ENCODE peak calls at places on chromosomes 3 and 15, in nine cellular contexts. One of them, this sample, is unnamed.

GRCh38 chr3:56683122-56683817 is at the start of gene TASOR:
- DNase-seq in NCI-H146: peak
- DNase-seq in osteocyte: peak
- DNase-seq in RWPE2: peak
- DNase-seq in NCI-H345: peak
- DNase-seq in stimulated activated CD4-positive, alpha-beta T cell treated with anti-CD3 and anti-CD28 coated beads, TNF-alpha, amount 100 ng/mL, for 4 hours: peak
- DNase-seq in left ventricle myocardium inferior: peak
- DNase-seq in AG09309: peak
- DNase-seq in stimulated activated naive CD8-positive, alpha-beta T cell treated with anti-CD3 and anti-CD28 coated beads, Interleukin-15, Interleukin-2, amounts not matched to agents 100 U/mL and 50 U/mL, for 24 hours: peak
- DNase-seq in this sample: peak

GRCh38 chr3:165343185-165343584 is 147.0 kb upstream of the SLITRK3 start:
- DNase-seq in NCI-H146: no peak
- DNase-seq in osteocyte: no peak
- DNase-seq in RWPE2: no peak
- DNase-seq in NCI-H345: no peak
- DNase-seq in stimulated activated CD4-positive, alpha-beta T cell treated with anti-CD3 and anti-CD28 coated beads, TNF-alpha, amount 100 ng/mL, for 4 hours: no peak
- DNase-seq in left ventricle myocardium inferior: no peak
- DNase-seq in AG09309: no peak
- DNase-seq in stimulated activated naive CD8-positive, alpha-beta T cell treated with anti-CD3 and anti-CD28 coated beads, Interleukin-15, Interleukin-2, amounts not matched to agents 100 U/mL and 50 U/mL, for 24 hours: no peak
- DNase-seq in this sample: no peak

GRCh38 chr3:17585561-17586325 is 156.7 kb downstream of the TBC1D5 start:
- DNase-seq in NCI-H146: no peak
- DNase-seq in osteocyte: no peak
- DNase-seq in RWPE2: no peak
- DNase-seq in NCI-H345: no peak
- DNase-seq in stimulated activated CD4-positive, alpha-beta T cell treated with anti-CD3 and anti-CD28 coated beads, TNF-alpha, amount 100 ng/mL, for 4 hours: no peak
- DNase-seq in left ventricle myocardium inferior: no peak
- DNase-seq in AG09309: no peak
- DNase-seq in stimulated activated naive CD8-positive, alpha-beta T cell treated with anti-CD3 and anti-CD28 coated beads, Interleukin-15, Interleukin-2, amounts not matched to agents 100 U/mL and 50 U/mL, for 24 hours: no peak
- DNase-seq in this sample: no peak

GRCh38 chr3:197953881-197954280 is 3.9 kb downstream of the RPL35A start:
- DNase-seq in NCI-H146: no peak
- DNase-seq in osteocyte: no peak
- DNase-seq in RWPE2: no peak
- DNase-seq in NCI-H345: no peak
- DNase-seq in stimulated activated CD4-positive, alpha-beta T cell treated with anti-CD3 and anti-CD28 coated beads, TNF-alpha, amount 100 ng/mL, for 4 hours: no peak
- DNase-seq in left ventricle myocardium inferior: no peak
- DNase-seq in AG09309: no peak
- DNase-seq in stimulated activated naive CD8-positive, alpha-beta T cell treated with anti-CD3 and anti-CD28 coated beads, Interleukin-15, Interleukin-2, amounts not matched to agents 100 U/mL and 50 U/mL, for 24 hours: no peak
- DNase-seq in this sample: no peak

GRCh38 chr3:25354071-25354470 is 74.0 kb upstream of the RARB start:
- DNase-seq in NCI-H146: no peak
- DNase-seq in osteocyte: no peak
- DNase-seq in RWPE2: no peak
- DNase-seq in NCI-H345: no peak
- DNase-seq in stimulated activated CD4-positive, alpha-beta T cell treated with anti-CD3 and anti-CD28 coated beads, TNF-alpha, amount 100 ng/mL, for 4 hours: no peak
- DNase-seq in left ventricle myocardium inferior: no peak
- DNase-seq in AG09309: peak
- DNase-seq in stimulated activated naive CD8-positive, alpha-beta T cell treated with anti-CD3 and anti-CD28 coated beads, Interleukin-15, Interleukin-2, amounts not matched to agents 100 U/mL and 50 U/mL, for 24 hours: no peak
- DNase-seq in this sample: no peak

GRCh38 chr3:17143893-17144664 is 259.3 kb downstream of the PLCL2 start:
- DNase-seq in NCI-H146: no peak
- DNase-seq in osteocyte: no peak
- DNase-seq in RWPE2: peak
- DNase-seq in NCI-H345: no peak
- DNase-seq in stimulated activated CD4-positive, alpha-beta T cell treated with anti-CD3 and anti-CD28 coated beads, TNF-alpha, amount 100 ng/mL, for 4 hours: no peak
- DNase-seq in left ventricle myocardium inferior: no peak
- DNase-seq in AG09309: no peak
- DNase-seq in stimulated activated naive CD8-positive, alpha-beta T cell treated with anti-CD3 and anti-CD28 coated beads, Interleukin-15, Interleukin-2, amounts not matched to agents 100 U/mL and 50 U/mL, for 24 hours: no peak
- DNase-seq in this sample: no peak

GRCh38 chr3:13133471-13133981 is 60.3 kb upstream of the IQSEC1 start:
- DNase-seq in NCI-H146: no peak
- DNase-seq in osteocyte: peak
- DNase-seq in RWPE2: no peak
- DNase-seq in NCI-H345: no peak
- DNase-seq in stimulated activated CD4-positive, alpha-beta T cell treated with anti-CD3 and anti-CD28 coated beads, TNF-alpha, amount 100 ng/mL, for 4 hours: no peak
- DNase-seq in left ventricle myocardium inferior: no peak
- DNase-seq in AG09309: no peak
- DNase-seq in stimulated activated naive CD8-positive, alpha-beta T cell treated with anti-CD3 and anti-CD28 coated beads, Interleukin-15, Interleukin-2, amounts not matched to agents 100 U/mL and 50 U/mL, for 24 hours: no peak
- DNase-seq in this sample: no peak

GRCh38 chr3:179801263-179801662 is 148.4 kb downstream of the USP13 start:
- DNase-seq in NCI-H146: no peak
- DNase-seq in osteocyte: no peak
- DNase-seq in RWPE2: no peak
- DNase-seq in NCI-H345: no peak
- DNase-seq in stimulated activated CD4-positive, alpha-beta T cell treated with anti-CD3 and anti-CD28 coated beads, TNF-alpha, amount 100 ng/mL, for 4 hours: no peak
- DNase-seq in left ventricle myocardium inferior: no peak
- DNase-seq in AG09309: peak
- DNase-seq in stimulated activated naive CD8-positive, alpha-beta T cell treated with anti-CD3 and anti-CD28 coated beads, Interleukin-15, Interleukin-2, amounts not matched to agents 100 U/mL and 50 U/mL, for 24 hours: no peak
- DNase-seq in this sample: no peak

GRCh38 chr15:83739629-83740028 is 85.7 kb downstream of the ADAMTSL3 start:
- DNase-seq in NCI-H146: no peak
- DNase-seq in osteocyte: no peak
- DNase-seq in RWPE2: no peak
- DNase-seq in NCI-H345: no peak
- DNase-seq in stimulated activated CD4-positive, alpha-beta T cell treated with anti-CD3 and anti-CD28 coated beads, TNF-alpha, amount 100 ng/mL, for 4 hours: no peak
- DNase-seq in left ventricle myocardium inferior: no peak
- DNase-seq in AG09309: no peak
- DNase-seq in stimulated activated naive CD8-positive, alpha-beta T cell treated with anti-CD3 and anti-CD28 coated beads, Interleukin-15, Interleukin-2, amounts not matched to agents 100 U/mL and 50 U/mL, for 24 hours: no peak
- DNase-seq in this sample: no peak

GRCh38 chr3:195698325-195699147 is 22.2 kb upstream of the MUC20 start:
- DNase-seq in NCI-H146: no peak
- DNase-seq in osteocyte: no peak
- DNase-seq in RWPE2: no peak
- DNase-seq in NCI-H345: no peak
- DNase-seq in stimulated activated CD4-positive, alpha-beta T cell treated with anti-CD3 and anti-CD28 coated beads, TNF-alpha, amount 100 ng/mL, for 4 hours: no peak
- DNase-seq in left ventricle myocardium inferior: no peak
- DNase-seq in AG09309: no peak
- DNase-seq in stimulated activated naive CD8-positive, alpha-beta T cell treated with anti-CD3 and anti-CD28 coated beads, Interleukin-15, Interleukin-2, amounts not matched to agents 100 U/mL and 50 U/mL, for 24 hours: no peak
- DNase-seq in this sample: no peak

GRCh38 chr3:182092662-182093262 is 381.0 kb downstream of the SOX2 start:
- DNase-seq in NCI-H146: peak
- DNase-seq in osteocyte: no peak
- DNase-seq in RWPE2: no peak
- DNase-seq in NCI-H345: peak
- DNase-seq in stimulated activated CD4-positive, alpha-beta T cell treated with anti-CD3 and anti-CD28 coated beads, TNF-alpha, amount 100 ng/mL, for 4 hours: no peak
- DNase-seq in left ventricle myocardium inferior: no peak
- DNase-seq in AG09309: no peak
- DNase-seq in stimulated activated naive CD8-positive, alpha-beta T cell treated with anti-CD3 and anti-CD28 coated beads, Interleukin-15, Interleukin-2, amounts not matched to agents 100 U/mL and 50 U/mL, for 24 hours: no peak
- DNase-seq in this sample: no peak

GRCh38 chr15:76330281-76330680 is 6.3 kb upstream of the ISL2 start:
- DNase-seq in NCI-H146: peak
- DNase-seq in osteocyte: peak
- DNase-seq in RWPE2: no peak
- DNase-seq in NCI-H345: no peak
- DNase-seq in stimulated activated CD4-positive, alpha-beta T cell treated with anti-CD3 and anti-CD28 coated beads, TNF-alpha, amount 100 ng/mL, for 4 hours: no peak
- DNase-seq in left ventricle myocardium inferior: no peak
- DNase-seq in AG09309: no peak
- DNase-seq in stimulated activated naive CD8-positive, alpha-beta T cell treated with anti-CD3 and anti-CD28 coated beads, Interleukin-15, Interleukin-2, amounts not matched to agents 100 U/mL and 50 U/mL, for 24 hours: no peak
- DNase-seq in this sample: peak

GRCh38 chr3:148791955-148792354 is 35.7 kb upstream of the CPB1 start:
- DNase-seq in NCI-H146: no peak
- DNase-seq in osteocyte: no peak
- DNase-seq in RWPE2: no peak
- DNase-seq in NCI-H345: no peak
- DNase-seq in stimulated activated CD4-positive, alpha-beta T cell treated with anti-CD3 and anti-CD28 coated beads, TNF-alpha, amount 100 ng/mL, for 4 hours: no peak
- DNase-seq in left ventricle myocardium inferior: no peak
- DNase-seq in AG09309: no peak
- DNase-seq in stimulated activated naive CD8-positive, alpha-beta T cell treated with anti-CD3 and anti-CD28 coated beads, Interleukin-15, Interleukin-2, amounts not matched to agents 100 U/mL and 50 U/mL, for 24 hours: no peak
- DNase-seq in this sample: no peak

GRCh38 chr15:75947117-75947516 is 43.4 kb downstream of the FBXO22 start:
- DNase-seq in NCI-H146: no peak
- DNase-seq in osteocyte: no peak
- DNase-seq in RWPE2: peak
- DNase-seq in NCI-H345: no peak
- DNase-seq in stimulated activated CD4-positive, alpha-beta T cell treated with anti-CD3 and anti-CD28 coated beads, TNF-alpha, amount 100 ng/mL, for 4 hours: no peak
- DNase-seq in left ventricle myocardium inferior: no peak
- DNase-seq in AG09309: peak
- DNase-seq in stimulated activated naive CD8-positive, alpha-beta T cell treated with anti-CD3 and anti-CD28 coated beads, Interleukin-15, Interleukin-2, amounts not matched to agents 100 U/mL and 50 U/mL, for 24 hours: no peak
- DNase-seq in this sample: no peak

GRCh38 chr3:46113608-46114007 is 86.3 kb upstream of the XCR1 start:
- DNase-seq in NCI-H146: no peak
- DNase-seq in osteocyte: no peak
- DNase-seq in RWPE2: no peak
- DNase-seq in NCI-H345: no peak
- DNase-seq in stimulated activated CD4-positive, alpha-beta T cell treated with anti-CD3 and anti-CD28 coated beads, TNF-alpha, amount 100 ng/mL, for 4 hours: no peak
- DNase-seq in left ventricle myocardium inferior: no peak
- DNase-seq in AG09309: no peak
- DNase-seq in stimulated activated naive CD8-positive, alpha-beta T cell treated with anti-CD3 and anti-CD28 coated beads, Interleukin-15, Interleukin-2, amounts not matched to agents 100 U/mL and 50 U/mL, for 24 hours: no peak
- DNase-seq in this sample: no peak

GRCh38 chr15:68888419-68888818 is 41.9 kb upstream of the SPESP1 start:
- DNase-seq in NCI-H146: no peak
- DNase-seq in osteocyte: no peak
- DNase-seq in RWPE2: no peak
- DNase-seq in NCI-H345: no peak
- DNase-seq in stimulated activated CD4-positive, alpha-beta T cell treated with anti-CD3 and anti-CD28 coated beads, TNF-alpha, amount 100 ng/mL, for 4 hours: no peak
- DNase-seq in left ventricle myocardium inferior: no peak
- DNase-seq in AG09309: no peak
- DNase-seq in stimulated activated naive CD8-positive, alpha-beta T cell treated with anti-CD3 and anti-CD28 coated beads, Interleukin-15, Interleukin-2, amounts not matched to agents 100 U/mL and 50 U/mL, for 24 hours: peak
- DNase-seq in this sample: no peak

GRCh38 chr3:160040181-160040580 is 51.5 kb downstream of the IL12A start:
- DNase-seq in NCI-H146: no peak
- DNase-seq in osteocyte: no peak
- DNase-seq in RWPE2: no peak
- DNase-seq in NCI-H345: no peak
- DNase-seq in stimulated activated CD4-positive, alpha-beta T cell treated with anti-CD3 and anti-CD28 coated beads, TNF-alpha, amount 100 ng/mL, for 4 hours: no peak
- DNase-seq in left ventricle myocardium inferior: no peak
- DNase-seq in AG09309: no peak
- DNase-seq in stimulated activated naive CD8-positive, alpha-beta T cell treated with anti-CD3 and anti-CD28 coated beads, Interleukin-15, Interleukin-2, amounts not matched to agents 100 U/mL and 50 U/mL, for 24 hours: no peak
- DNase-seq in this sample: no peak

GRCh38 chr3:137163241-137163916 is 205.6 kb downstream of the IL20RB start:
- DNase-seq in NCI-H146: peak
- DNase-seq in osteocyte: no peak
- DNase-seq in RWPE2: no peak
- DNase-seq in NCI-H345: peak
- DNase-seq in stimulated activated CD4-positive, alpha-beta T cell treated with anti-CD3 and anti-CD28 coated beads, TNF-alpha, amount 100 ng/mL, for 4 hours: no peak
- DNase-seq in left ventricle myocardium inferior: no peak
- DNase-seq in AG09309: no peak
- DNase-seq in stimulated activated naive CD8-positive, alpha-beta T cell treated with anti-CD3 and anti-CD28 coated beads, Interleukin-15, Interleukin-2, amounts not matched to agents 100 U/mL and 50 U/mL, for 24 hours: no peak
- DNase-seq in this sample: peak

GRCh38 chr15:61155741-61156700 is 73.1 kb downstream of the RORA start:
- DNase-seq in NCI-H146: no peak
- DNase-seq in osteocyte: no peak
- DNase-seq in RWPE2: no peak
- DNase-seq in NCI-H345: no peak
- DNase-seq in stimulated activated CD4-positive, alpha-beta T cell treated with anti-CD3 and anti-CD28 coated beads, TNF-alpha, amount 100 ng/mL, for 4 hours: no peak
- DNase-seq in left ventricle myocardium inferior: peak
- DNase-seq in AG09309: no peak
- DNase-seq in stimulated activated naive CD8-positive, alpha-beta T cell treated with anti-CD3 and anti-CD28 coated beads, Interleukin-15, Interleukin-2, amounts not matched to agents 100 U/mL and 50 U/mL, for 24 hours: no peak
- DNase-seq in this sample: peak

GRCh38 chr3:49397470-49397869 is 14.3 kb downstream of the RHOA start:
- DNase-seq in NCI-H146: no peak
- DNase-seq in osteocyte: no peak
- DNase-seq in RWPE2: no peak
- DNase-seq in NCI-H345: no peak
- DNase-seq in stimulated activated CD4-positive, alpha-beta T cell treated with anti-CD3 and anti-CD28 coated beads, TNF-alpha, amount 100 ng/mL, for 4 hours: no peak
- DNase-seq in left ventricle myocardium inferior: no peak
- DNase-seq in AG09309: no peak
- DNase-seq in stimulated activated naive CD8-positive, alpha-beta T cell treated with anti-CD3 and anti-CD28 coated beads, Interleukin-15, Interleukin-2, amounts not matched to agents 100 U/mL and 50 U/mL, for 24 hours: no peak
- DNase-seq in this sample: no peak

GRCh38 chr3:126798521-126798920 is 94.5 kb downstream of the CHCHD6 start:
- DNase-seq in NCI-H146: no peak
- DNase-seq in osteocyte: no peak
- DNase-seq in RWPE2: no peak
- DNase-seq in NCI-H345: no peak
- DNase-seq in stimulated activated CD4-positive, alpha-beta T cell treated with anti-CD3 and anti-CD28 coated beads, TNF-alpha, amount 100 ng/mL, for 4 hours: no peak
- DNase-seq in left ventricle myocardium inferior: no peak
- DNase-seq in AG09309: peak
- DNase-seq in stimulated activated naive CD8-positive, alpha-beta T cell treated with anti-CD3 and anti-CD28 coated beads, Interleukin-15, Interleukin-2, amounts not matched to agents 100 U/mL and 50 U/mL, for 24 hours: no peak
- DNase-seq in this sample: no peak

GRCh38 chr3:94082412-94082937 is 19.6 kb downstream of the NSUN3 start:
- DNase-seq in NCI-H146: peak
- DNase-seq in osteocyte: no peak
- DNase-seq in RWPE2: no peak
- DNase-seq in NCI-H345: peak
- DNase-seq in stimulated activated CD4-positive, alpha-beta T cell treated with anti-CD3 and anti-CD28 coated beads, TNF-alpha, amount 100 ng/mL, for 4 hours: no peak
- DNase-seq in left ventricle myocardium inferior: no peak
- DNase-seq in AG09309: no peak
- DNase-seq in stimulated activated naive CD8-positive, alpha-beta T cell treated with anti-CD3 and anti-CD28 coated beads, Interleukin-15, Interleukin-2, amounts not matched to agents 100 U/mL and 50 U/mL, for 24 hours: no peak
- DNase-seq in this sample: no peak

GRCh38 chr15:52183562-52184173 is 7.5 kb downstream of the GNB5 start:
- DNase-seq in NCI-H146: no peak
- DNase-seq in osteocyte: peak
- DNase-seq in RWPE2: no peak
- DNase-seq in NCI-H345: no peak
- DNase-seq in stimulated activated CD4-positive, alpha-beta T cell treated with anti-CD3 and anti-CD28 coated beads, TNF-alpha, amount 100 ng/mL, for 4 hours: no peak
- DNase-seq in left ventricle myocardium inferior: no peak
- DNase-seq in AG09309: no peak
- DNase-seq in stimulated activated naive CD8-positive, alpha-beta T cell treated with anti-CD3 and anti-CD28 coated beads, Interleukin-15, Interleukin-2, amounts not matched to agents 100 U/mL and 50 U/mL, for 24 hours: peak
- DNase-seq in this sample: no peak

GRCh38 chr3:134640872-134641470 is 9.9 kb downstream of the KY start:
- DNase-seq in NCI-H146: peak
- DNase-seq in osteocyte: peak
- DNase-seq in RWPE2: no peak
- DNase-seq in NCI-H345: peak
- DNase-seq in stimulated activated CD4-positive, alpha-beta T cell treated with anti-CD3 and anti-CD28 coated beads, TNF-alpha, amount 100 ng/mL, for 4 hours: no peak
- DNase-seq in left ventricle myocardium inferior: no peak
- DNase-seq in AG09309: no peak
- DNase-seq in stimulated activated naive CD8-positive, alpha-beta T cell treated with anti-CD3 and anti-CD28 coated beads, Interleukin-15, Interleukin-2, amounts not matched to agents 100 U/mL and 50 U/mL, for 24 hours: no peak
- DNase-seq in this sample: no peak

GRCh38 chr15:71304681-71305080 is 189.4 kb downstream of the THSD4 start:
- DNase-seq in NCI-H146: no peak
- DNase-seq in osteocyte: no peak
- DNase-seq in RWPE2: no peak
- DNase-seq in NCI-H345: no peak
- DNase-seq in stimulated activated CD4-positive, alpha-beta T cell treated with anti-CD3 and anti-CD28 coated beads, TNF-alpha, amount 100 ng/mL, for 4 hours: no peak
- DNase-seq in left ventricle myocardium inferior: no peak
- DNase-seq in AG09309: peak
- DNase-seq in stimulated activated naive CD8-positive, alpha-beta T cell treated with anti-CD3 and anti-CD28 coated beads, Interleukin-15, Interleukin-2, amounts not matched to agents 100 U/mL and 50 U/mL, for 24 hours: no peak
- DNase-seq in this sample: no peak

GRCh38 chr15:42591238-42591936 is 16.0 kb downstream of the STARD9 start:
- DNase-seq in NCI-H146: no peak
- DNase-seq in osteocyte: no peak
- DNase-seq in RWPE2: no peak
- DNase-seq in NCI-H345: no peak
- DNase-seq in stimulated activated CD4-positive, alpha-beta T cell treated with anti-CD3 and anti-CD28 coated beads, TNF-alpha, amount 100 ng/mL, for 4 hours: no peak
- DNase-seq in left ventricle myocardium inferior: no peak
- DNase-seq in AG09309: no peak
- DNase-seq in stimulated activated naive CD8-positive, alpha-beta T cell treated with anti-CD3 and anti-CD28 coated beads, Interleukin-15, Interleukin-2, amounts not matched to agents 100 U/mL and 50 U/mL, for 24 hours: no peak
- DNase-seq in this sample: no peak

GRCh38 chr3:113263020-113263419 is 51.7 kb downstream of the BOC start:
- DNase-seq in NCI-H146: no peak
- DNase-seq in osteocyte: no peak
- DNase-seq in RWPE2: no peak
- DNase-seq in NCI-H345: no peak
- DNase-seq in stimulated activated CD4-positive, alpha-beta T cell treated with anti-CD3 and anti-CD28 coated beads, TNF-alpha, amount 100 ng/mL, for 4 hours: no peak
- DNase-seq in left ventricle myocardium inferior: no peak
- DNase-seq in AG09309: no peak
- DNase-seq in stimulated activated naive CD8-positive, alpha-beta T cell treated with anti-CD3 and anti-CD28 coated beads, Interleukin-15, Interleukin-2, amounts not matched to agents 100 U/mL and 50 U/mL, for 24 hours: no peak
- DNase-seq in this sample: no peak

GRCh38 chr3:45087155-45087554 is 59.0 kb downstream of the CDCP1 start:
- DNase-seq in NCI-H146: no peak
- DNase-seq in osteocyte: no peak
- DNase-seq in RWPE2: no peak
- DNase-seq in NCI-H345: no peak
- DNase-seq in stimulated activated CD4-positive, alpha-beta T cell treated with anti-CD3 and anti-CD28 coated beads, TNF-alpha, amount 100 ng/mL, for 4 hours: no peak
- DNase-seq in left ventricle myocardium inferior: no peak
- DNase-seq in AG09309: no peak
- DNase-seq in stimulated activated naive CD8-positive, alpha-beta T cell treated with anti-CD3 and anti-CD28 coated beads, Interleukin-15, Interleukin-2, amounts not matched to agents 100 U/mL and 50 U/mL, for 24 hours: no peak
- DNase-seq in this sample: no peak

GRCh38 chr3:107222927-107223326 is 154.3 kb upstream of the CCDC54 start:
- DNase-seq in NCI-H146: no peak
- DNase-seq in osteocyte: no peak
- DNase-seq in RWPE2: no peak
- DNase-seq in NCI-H345: no peak
- DNase-seq in stimulated activated CD4-positive, alpha-beta T cell treated with anti-CD3 and anti-CD28 coated beads, TNF-alpha, amount 100 ng/mL, for 4 hours: no peak
- DNase-seq in left ventricle myocardium inferior: no peak
- DNase-seq in AG09309: peak
- DNase-seq in stimulated activated naive CD8-positive, alpha-beta T cell treated with anti-CD3 and anti-CD28 coated beads, Interleukin-15, Interleukin-2, amounts not matched to agents 100 U/mL and 50 U/mL, for 24 hours: no peak
- DNase-seq in this sample: no peak

GRCh38 chr3:47163990-47164848 is at the start of gene SETD2:
- DNase-seq in NCI-H146: peak
- DNase-seq in osteocyte: peak
- DNase-seq in RWPE2: peak
- DNase-seq in NCI-H345: peak
- DNase-seq in stimulated activated CD4-positive, alpha-beta T cell treated with anti-CD3 and anti-CD28 coated beads, TNF-alpha, amount 100 ng/mL, for 4 hours: peak
- DNase-seq in left ventricle myocardium inferior: peak
- DNase-seq in AG09309: peak
- DNase-seq in stimulated activated naive CD8-positive, alpha-beta T cell treated with anti-CD3 and anti-CD28 coated beads, Interleukin-15, Interleukin-2, amounts not matched to agents 100 U/mL and 50 U/mL, for 24 hours: peak
- DNase-seq in this sample: peak

GRCh38 chr3:52237659-52238172 is 1.2 kb downstream of the TWF2 start:
- DNase-seq in NCI-H146: no peak
- DNase-seq in osteocyte: no peak
- DNase-seq in RWPE2: peak
- DNase-seq in NCI-H345: no peak
- DNase-seq in stimulated activated CD4-positive, alpha-beta T cell treated with anti-CD3 and anti-CD28 coated beads, TNF-alpha, amount 100 ng/mL, for 4 hours: no peak
- DNase-seq in left ventricle myocardium inferior: peak
- DNase-seq in AG09309: peak
- DNase-seq in stimulated activated naive CD8-positive, alpha-beta T cell treated with anti-CD3 and anti-CD28 coated beads, Interleukin-15, Interleukin-2, amounts not matched to agents 100 U/mL and 50 U/mL, for 24 hours: no peak
- DNase-seq in this sample: peak

This sample was measured in left ventricle myocardium superior.